ENCODE peak calls at places on chromosomes 11 and 22, in ten cellular contexts. T is midbrain; W is COR-L47; G is hepatocyte; J is OCI-LY7; K is WERI-Rb-1; U is stimulated activated CD4-positive, alpha-beta T cell treated with anti-CD3 and anti-CD28 coated beads, Interleukin-2, amount 100 ng/mL, for 48 hours; E is foreskin fibroblast; P is HCT116; F is NAMALWA. A is an unnamed sample.

GRCh38 chr11:65391007-65391406 is 4.6 kb downstream of the FRMD8 start:
- DNase-seq in T (no peak), W (no peak), G (no peak), J (no peak), K (no peak), U (no peak), E (peak), P (no peak), F (no peak), A (peak)

GRCh38 chr22:29375436-29376076 is 12.8 kb downstream of the AP1B1 start:
- DNase-seq in T (no peak), W (no peak), G (no peak), J (no peak), K (no peak), U (no peak), E (peak), P (no peak), F (no peak), A (no peak)

GRCh38 chr11:130462101-130462885 is 13.8 kb downstream of the ADAMTS15 start:
- DNase-seq in T (no peak), W (no peak), G (no peak), J (no peak), K (no peak), U (no peak), E (no peak), P (no peak), F (no peak), A (no peak)

GRCh38 chr11:62710001-62710345 is 2.5 kb downstream of the GNG3 start:
- DNase-seq in T (no peak), W (no peak), G (peak), J (no peak), K (no peak), U (no peak), E (no peak), P (no peak), F (peak), A (peak)

GRCh38 chr11:131037873-131038272 is 121.6 kb upstream of the SNX19 start:
- DNase-seq in T (no peak), W (no peak), G (no peak), J (no peak), K (peak), U (no peak), E (no peak), P (no peak), F (no peak), A (no peak)

GRCh38 chr11:65210748-65211147 is 29.0 kb downstream of the CAPN1 start:
- DNase-seq in T (no peak), W (no peak), G (no peak), J (no peak), K (no peak), U (no peak), E (no peak), P (no peak), F (no peak), A (no peak)

GRCh38 chr11:108115495-108116140 is 5.7 kb upstream of the ACAT1 start:
- DNase-seq in T (peak), W (no peak), G (peak), J (peak), K (no peak), U (no peak), E (peak), P (no peak), F (no peak), A (no peak)

GRCh38 chr22:26541167-26541819 is 29.0 kb upstream of the TFIP11 start:
- DNase-seq in T (no peak), W (no peak), G (no peak), J (no peak), K (no peak), U (no peak), E (no peak), P (no peak), F (no peak), A (no peak)

GRCh38 chr11:94895451-94895850 is 77.9 kb downstream of the CWC15 start:
- DNase-seq in T (no peak), W (no peak), G (peak), J (no peak), K (no peak), U (no peak), E (peak), P (no peak), F (no peak), A (peak)

GRCh38 chr11:70100791-70101190 is 22.7 kb downstream of the ANO1 start:
- DNase-seq in T (no peak), W (no peak), G (no peak), J (no peak), K (no peak), U (no peak), E (no peak), P (no peak), F (no peak), A (no peak)

GRCh38 chr11:33375688-33376311 is 118.6 kb downstream of the HIPK3 start:
- DNase-seq in T (peak), W (peak), G (peak), J (peak), K (peak), U (no peak), E (peak), P (no peak), F (no peak), A (peak)